ENCODE peak calls at places on chromosome 18, in four cellular contexts. One of them, this sample, is unnamed.

GRCh38 chr18:22585821-22586220 is 168.1 kb upstream of the CTAGE1 start:
- DNase-seq in CD4-positive, alpha-beta T cell: no peak
- DNase-seq in CD4-positive, alpha-beta memory T cell: no peak
- DNase-seq in left ventricle myocardium inferior: no peak
- DNase-seq in this sample: no peak

GRCh38 chr18:31723639-31723997 is 37.1 kb downstream of the SLC25A52 start:
- DNase-seq in CD4-positive, alpha-beta T cell: no peak
- DNase-seq in CD4-positive, alpha-beta memory T cell: no peak
- DNase-seq in left ventricle myocardium inferior: no peak
- DNase-seq in this sample: no peak

GRCh38 chr18:22347624-22348511 is 69.8 kb downstream of the CTAGE1 start:
- DNase-seq in CD4-positive, alpha-beta T cell: no peak
- DNase-seq in CD4-positive, alpha-beta memory T cell: no peak
- DNase-seq in left ventricle myocardium inferior: peak
- DNase-seq in this sample: peak

GRCh38 chr18:68150976-68151375 is 563.9 kb downstream of the TMX3 start:
- DNase-seq in CD4-positive, alpha-beta T cell: no peak
- DNase-seq in CD4-positive, alpha-beta memory T cell: no peak
- DNase-seq in left ventricle myocardium inferior: no peak
- DNase-seq in this sample: no peak

GRCh38 chr18:12890500-12890899 is 6.5 kb upstream of the PTPN2 start:
- DNase-seq in CD4-positive, alpha-beta T cell: no peak
- DNase-seq in CD4-positive, alpha-beta memory T cell: no peak
- DNase-seq in left ventricle myocardium inferior: no peak
- DNase-seq in this sample: no peak

GRCh38 chr18:24027156-24027555 is 12.6 kb downstream of the TTC39C start:
- DNase-seq in CD4-positive, alpha-beta T cell: no peak
- DNase-seq in CD4-positive, alpha-beta memory T cell: no peak
- DNase-seq in left ventricle myocardium inferior: peak
- DNase-seq in this sample: no peak

GRCh38 chr18:42178381-42179080 is 223.5 kb downstream of the PIK3C3 start:
- DNase-seq in CD4-positive, alpha-beta T cell: no peak
- DNase-seq in CD4-positive, alpha-beta memory T cell: no peak
- DNase-seq in left ventricle myocardium inferior: no peak
- DNase-seq in this sample: no peak

GRCh38 chr18:57243624-57244179 is 96.8 kb downstream of the BOD1L2 start:
- DNase-seq in CD4-positive, alpha-beta T cell: no peak
- DNase-seq in CD4-positive, alpha-beta memory T cell: no peak
- DNase-seq in left ventricle myocardium inferior: no peak
- DNase-seq in this sample: no peak

GRCh38 chr18:13280066-13280795 is 61.7 kb downstream of the LDLRAD4 start:
- DNase-seq in CD4-positive, alpha-beta T cell: no peak
- DNase-seq in CD4-positive, alpha-beta memory T cell: no peak
- DNase-seq in left ventricle myocardium inferior: no peak
- DNase-seq in this sample: no peak

GRCh38 chr18:78980279-78980771 is 707 bp downstream of the SALL3 start:
- DNase-seq in CD4-positive, alpha-beta T cell: no peak
- DNase-seq in CD4-positive, alpha-beta memory T cell: no peak
- DNase-seq in left ventricle myocardium inferior: no peak
- DNase-seq in this sample: no peak

GRCh38 chr18:47251289-47252120 is at the start of gene SKOR2:
- DNase-seq in CD4-positive, alpha-beta T cell: no peak
- DNase-seq in CD4-positive, alpha-beta memory T cell: no peak
- DNase-seq in left ventricle myocardium inferior: no peak
- DNase-seq in this sample: no peak

DNA sequence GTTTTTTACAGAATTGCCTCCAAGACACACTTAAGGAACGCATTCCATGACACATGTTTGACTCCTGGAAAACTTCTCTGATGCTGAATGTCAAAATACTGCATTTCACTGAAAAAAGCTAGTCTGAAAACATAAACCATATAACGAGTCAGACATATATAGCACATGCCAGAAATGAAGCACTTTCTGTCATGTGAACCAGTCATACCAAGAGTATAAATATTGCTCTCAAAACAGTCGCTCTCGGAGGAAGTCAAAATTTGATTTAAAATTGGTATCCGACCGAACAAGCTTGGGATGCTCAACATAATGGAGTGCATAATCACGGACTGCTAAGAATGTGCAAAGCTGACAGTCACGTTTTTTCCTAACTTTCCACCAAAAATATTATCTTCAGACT is 115.9 kb downstream of the PIEZO2 start:
- DNase-seq in CD4-positive, alpha-beta T cell: no peak
- DNase-seq in CD4-positive, alpha-beta memory T cell: no peak
- DNase-seq in left ventricle myocardium inferior: no peak
- DNase-seq in this sample: no peak
- H3K27ac ChIP-seq in CD4-positive, alpha-beta T cell: no peak
- H3K27ac ChIP-seq in CD4-positive, alpha-beta memory T cell: no peak
- H3K27ac ChIP-seq in left ventricle myocardium inferior: no peak
- H3K27ac ChIP-seq in this sample: no peak

GRCh38 chr18:505483-506122 is 5.1 kb upstream of the COLEC12 start:
- DNase-seq in CD4-positive, alpha-beta T cell: no peak
- DNase-seq in CD4-positive, alpha-beta memory T cell: no peak
- DNase-seq in left ventricle myocardium inferior: no peak
- DNase-seq in this sample: no peak
- H3K27ac ChIP-seq in CD4-positive, alpha-beta T cell: no peak
- H3K27ac ChIP-seq in CD4-positive, alpha-beta memory T cell: no peak
- H3K27ac ChIP-seq in left ventricle myocardium inferior: no peak
- H3K27ac ChIP-seq in this sample: no peak

GRCh38 chr18:73653836-73654235 is 493.8 kb downstream of the FBXO15 start:
- DNase-seq in CD4-positive, alpha-beta T cell: no peak
- DNase-seq in CD4-positive, alpha-beta memory T cell: no peak
- DNase-seq in left ventricle myocardium inferior: no peak
- DNase-seq in this sample: no peak

GRCh38 chr18:73647391-73647790 is 500.2 kb downstream of the FBXO15 start:
- DNase-seq in CD4-positive, alpha-beta T cell: no peak
- DNase-seq in CD4-positive, alpha-beta memory T cell: no peak
- DNase-seq in left ventricle myocardium inferior: no peak
- DNase-seq in this sample: no peak

DNA sequence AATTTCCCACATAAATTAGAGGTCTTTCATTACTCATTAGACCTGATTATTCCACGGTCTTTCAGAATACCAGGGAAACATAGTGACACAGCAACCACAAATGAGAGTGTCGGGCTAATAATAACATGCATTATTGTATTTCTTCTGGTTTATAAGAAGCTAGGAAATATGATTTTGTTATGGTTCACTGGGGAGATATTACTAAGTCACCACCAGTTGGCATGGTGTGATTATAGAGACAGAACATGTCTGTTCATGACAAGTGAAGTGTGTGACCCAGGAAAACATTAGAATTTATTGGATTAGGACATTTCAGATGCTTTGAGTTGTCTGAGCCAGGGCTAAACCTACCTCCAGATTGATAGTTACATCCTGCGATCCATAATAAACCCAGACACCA is 494.4 kb downstream of the FBXO15 start:
- DNase-seq in CD4-positive, alpha-beta T cell: no peak
- DNase-seq in CD4-positive, alpha-beta memory T cell: no peak
- DNase-seq in left ventricle myocardium inferior: no peak
- DNase-seq in this sample: no peak
- H3K27ac ChIP-seq in CD4-positive, alpha-beta T cell: no peak
- H3K27ac ChIP-seq in CD4-positive, alpha-beta memory T cell: no peak
- H3K27ac ChIP-seq in left ventricle myocardium inferior: no peak
- H3K27ac ChIP-seq in this sample: no peak

GRCh38 chr18:48790226-48790863 is 160.4 kb downstream of the SMAD7 start:
- DNase-seq in CD4-positive, alpha-beta T cell: no peak
- DNase-seq in CD4-positive, alpha-beta memory T cell: no peak
- DNase-seq in left ventricle myocardium inferior: peak
- DNase-seq in this sample: no peak

GRCh38 chr18:48792611-48793368 is 158.0 kb downstream of the SMAD7 start:
- DNase-seq in CD4-positive, alpha-beta T cell: no peak
- DNase-seq in CD4-positive, alpha-beta memory T cell: no peak
- DNase-seq in left ventricle myocardium inferior: peak
- DNase-seq in this sample: no peak

GRCh38 chr18:48790869-48791635 is 159.7 kb downstream of the SMAD7 start:
- DNase-seq in CD4-positive, alpha-beta T cell: no peak
- DNase-seq in CD4-positive, alpha-beta memory T cell: no peak
- DNase-seq in left ventricle myocardium inferior: peak
- DNase-seq in this sample: no peak

GRCh38 chr18:48791636-48792105 is 159.1 kb downstream of the SMAD7 start:
- DNase-seq in CD4-positive, alpha-beta T cell: no peak
- DNase-seq in CD4-positive, alpha-beta memory T cell: no peak
- DNase-seq in left ventricle myocardium inferior: no peak
- DNase-seq in this sample: no peak

DNA sequence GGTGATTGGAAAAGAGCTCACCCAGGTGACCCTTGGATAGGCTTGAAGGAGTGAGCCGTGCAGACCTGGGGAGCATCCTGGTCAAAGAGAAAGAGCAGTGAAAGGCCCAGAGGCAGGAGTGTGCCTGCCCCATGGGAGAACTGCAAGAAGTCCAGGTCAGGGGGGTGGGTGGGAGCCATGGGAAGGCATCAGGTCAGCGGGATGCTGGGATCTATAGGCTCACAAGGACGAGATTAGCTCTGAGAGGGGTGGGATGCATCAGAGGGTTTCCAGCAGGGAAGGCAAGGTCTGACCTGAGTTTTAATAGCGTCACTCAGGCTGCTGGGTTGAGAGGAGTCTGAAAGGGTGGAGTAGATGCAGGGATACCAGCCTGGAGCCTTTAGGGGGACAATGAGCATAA is 158.6 kb downstream of the SMAD7 start:
- DNase-seq in CD4-positive, alpha-beta T cell: no peak
- DNase-seq in CD4-positive, alpha-beta memory T cell: no peak
- DNase-seq in left ventricle myocardium inferior: peak
- DNase-seq in this sample: no peak
- H3K27ac ChIP-seq in CD4-positive, alpha-beta T cell: no peak
- H3K27ac ChIP-seq in CD4-positive, alpha-beta memory T cell: no peak
- H3K27ac ChIP-seq in left ventricle myocardium inferior: peak
- H3K27ac ChIP-seq in this sample: no peak

GRCh38 chr18:2968559-2968958 is 44.4 kb downstream of the LPIN2 start:
- DNase-seq in CD4-positive, alpha-beta T cell: no peak
- DNase-seq in CD4-positive, alpha-beta memory T cell: no peak
- DNase-seq in left ventricle myocardium inferior: no peak
- DNase-seq in this sample: no peak

GRCh38 chr18:2969695-2970094 is 43.2 kb downstream of the LPIN2 start:
- DNase-seq in CD4-positive, alpha-beta T cell: no peak
- DNase-seq in CD4-positive, alpha-beta memory T cell: peak
- DNase-seq in left ventricle myocardium inferior: no peak
- DNase-seq in this sample: no peak

GRCh38 chr18:2970762-2971659 is 41.9 kb downstream of the LPIN2 start:
- DNase-seq in CD4-positive, alpha-beta T cell: no peak
- DNase-seq in CD4-positive, alpha-beta memory T cell: peak
- DNase-seq in left ventricle myocardium inferior: no peak
- DNase-seq in this sample: peak

GRCh38 chr18:2971741-2972552 is 41.0 kb downstream of the LPIN2 start:
- DNase-seq in CD4-positive, alpha-beta T cell: peak
- DNase-seq in CD4-positive, alpha-beta memory T cell: peak
- DNase-seq in left ventricle myocardium inferior: peak
- DNase-seq in this sample: peak

DNA sequence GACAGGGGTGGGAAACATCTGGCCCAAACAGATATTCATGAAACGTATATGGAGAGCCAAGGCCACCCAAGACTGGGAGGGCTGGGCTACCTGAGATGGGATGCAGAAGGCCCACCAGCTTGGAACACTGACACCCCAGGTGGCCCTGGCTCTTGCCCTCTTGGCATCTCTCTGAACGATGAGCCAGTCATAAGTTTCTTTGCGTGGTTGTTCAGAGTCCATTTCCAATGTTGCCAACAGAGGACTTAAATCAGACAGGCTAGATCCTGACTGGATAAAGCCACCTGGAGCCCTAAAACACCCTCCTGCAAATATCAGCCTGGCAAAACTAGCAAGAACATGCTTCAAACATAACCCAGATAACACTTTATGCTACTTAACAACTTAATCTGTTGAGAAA is 42.6 kb downstream of the LPIN2 start:
- DNase-seq in CD4-positive, alpha-beta T cell: no peak
- DNase-seq in CD4-positive, alpha-beta memory T cell: no peak
- DNase-seq in left ventricle myocardium inferior: no peak
- DNase-seq in this sample: no peak
- H3K27ac ChIP-seq in CD4-positive, alpha-beta T cell: peak
- H3K27ac ChIP-seq in CD4-positive, alpha-beta memory T cell: peak
- H3K27ac ChIP-seq in left ventricle myocardium inferior: no peak
- H3K27ac ChIP-seq in this sample: peak

GRCh38 chr18:76524900-76525698 is 30.1 kb upstream of the ZNF516 start:
- DNase-seq in CD4-positive, alpha-beta T cell: no peak
- DNase-seq in CD4-positive, alpha-beta memory T cell: no peak
- DNase-seq in left ventricle myocardium inferior: no peak
- DNase-seq in this sample: no peak

GRCh38 chr18:76521367-76521766 is 26.3 kb upstream of the ZNF516 start:
- DNase-seq in CD4-positive, alpha-beta T cell: no peak
- DNase-seq in CD4-positive, alpha-beta memory T cell: no peak
- DNase-seq in left ventricle myocardium inferior: no peak
- DNase-seq in this sample: no peak

GRCh38 chr18:76522104-76522503 is 27.1 kb upstream of the ZNF516 start:
- DNase-seq in CD4-positive, alpha-beta T cell: no peak
- DNase-seq in CD4-positive, alpha-beta memory T cell: no peak
- DNase-seq in left ventricle myocardium inferior: no peak
- DNase-seq in this sample: no peak

GRCh38 chr18:76522551-76522950 is 27.5 kb upstream of the ZNF516 start:
- DNase-seq in CD4-positive, alpha-beta T cell: no peak
- DNase-seq in CD4-positive, alpha-beta memory T cell: no peak
- DNase-seq in left ventricle myocardium inferior: no peak
- DNase-seq in this sample: no peak

GRCh38 chr18:76524477-76524876 is 29.4 kb upstream of the ZNF516 start:
- DNase-seq in CD4-positive, alpha-beta T cell: no peak
- DNase-seq in CD4-positive, alpha-beta memory T cell: no peak
- DNase-seq in left ventricle myocardium inferior: no peak
- DNase-seq in this sample: no peak
- H3K27ac ChIP-seq in CD4-positive, alpha-beta T cell: no peak
- H3K27ac ChIP-seq in CD4-positive, alpha-beta memory T cell: no peak
- H3K27ac ChIP-seq in left ventricle myocardium inferior: no peak
- H3K27ac ChIP-seq in this sample: no peak

GRCh38 chr18:2884706-2885285 is 38.0 kb downstream of the EMILIN2 start:
- DNase-seq in CD4-positive, alpha-beta T cell: no peak
- DNase-seq in CD4-positive, alpha-beta memory T cell: no peak
- DNase-seq in left ventricle myocardium inferior: no peak
- DNase-seq in this sample: no peak
- H3K27ac ChIP-seq in CD4-positive, alpha-beta T cell: no peak
- H3K27ac ChIP-seq in CD4-positive, alpha-beta memory T cell: no peak
- H3K27ac ChIP-seq in left ventricle myocardium inferior: no peak
- H3K27ac ChIP-seq in this sample: no peak

GRCh38 chr18:48600746-48601090 is 61.9 kb downstream of the CTIF start:
- DNase-seq in CD4-positive, alpha-beta T cell: no peak
- DNase-seq in CD4-positive, alpha-beta memory T cell: no peak
- DNase-seq in left ventricle myocardium inferior: no peak
- DNase-seq in this sample: no peak
- H3K27ac ChIP-seq in CD4-positive, alpha-beta T cell: no peak
- H3K27ac ChIP-seq in CD4-positive, alpha-beta memory T cell: no peak
- H3K27ac ChIP-seq in left ventricle myocardium inferior: peak
- H3K27ac ChIP-seq in this sample: no peak

This sample was measured in CD8-positive, alpha-beta memory T cell.